ENCODE peak calls at places on chromosomes 16 and 17, in seven cellular contexts. I is transverse colon, A is ovary, F is SK-N-SH, X is stomach, S is A549, U is tibial nerve. G is an unnamed sample.
A peak's percentile ranks its signal among the peaks of the same experiment; 100 is the strongest.

GRCh38 chr17:62703776-62704380 is 76.4 kb downstream of the MRC2 start:
- DNase-seq in I (peak; percentile 76), A (peak; percentile 84), F (peak; percentile 96), X (peak; percentile 83), S (peak; percentile 64), U (peak; percentile 38), G (peak; percentile 87)

GRCh38 chr17:7971651-7972050 is 30.8 kb upstream of the GUCY2D start:
- DNase-seq in I (no peak), A (no peak), F (no peak), X (no peak), S (no peak), U (no peak), G (no peak)

GRCh38 chr16:30997000-30997886 is 12.2 kb downstream of the HSD3B7 start:
- DNase-seq in I (peak; percentile 87), A (peak; percentile 81), F (peak; percentile 97), X (peak; percentile 83), S (peak; percentile 93), U (peak; percentile 69), G (peak; percentile 95)

GRCh38 chr17:79976451-79976850 is 59.2 kb downstream of the TBC1D16 start:
- DNase-seq in I (no peak), A (peak; percentile 23), F (no peak), X (no peak), S (no peak), U (no peak), G (peak; percentile 41)

GRCh38 chr17:1978396-1978962 is 46.7 kb downstream of the RTN4RL1 start:
- DNase-seq in I (no peak), A (no peak), F (no peak), X (no peak), S (no peak), U (no peak), G (no peak)

GRCh38 chr16:23448392-23448791 is 4.6 kb downstream of the COG7 start:
- DNase-seq in I (peak; percentile 21), A (no peak), F (no peak), X (no peak), S (no peak), U (no peak), G (no peak)

GRCh38 chr16:28549301-28549899 is 4.3 kb upstream of the SGF29 start:
- DNase-seq in I (no peak), A (no peak), F (peak; percentile 41), X (no peak), S (peak; percentile 45), U (no peak), G (no peak)

GRCh38 chr16:73048292-73049050 is 543 bp upstream of the ZFHX3 start:
- DNase-seq in I (peak; percentile 67), A (peak; percentile 64), F (peak; percentile 73), X (peak; percentile 50), S (no peak), U (no peak), G (peak; percentile 87)

GRCh38 chr17:14940112-14940945 is 324.8 kb downstream of the PMP22 start:
- DNase-seq in I (no peak), A (no peak), F (no peak), X (no peak), S (no peak), U (peak; percentile 25), G (no peak)

GRCh38 chr17:76524598-76525512 is 12.7 kb downstream of the CYGB start:
- DNase-seq in I (peak; percentile 43), A (peak; percentile 77), F (no peak), X (peak; percentile 84), S (no peak), U (no peak), G (no peak)

GRCh38 chr16:85522842-85523601 is 90.1 kb upstream of the GSE1 start:
- DNase-seq in I (peak; percentile 46), A (no peak), F (no peak), X (peak; percentile 75), S (no peak), U (no peak), G (peak; percentile 83)

GRCh38 chr17:49003557-49004511 is 6.6 kb downstream of the IGF2BP1 start:
- DNase-seq in I (no peak), A (no peak), F (no peak), X (no peak), S (no peak), U (no peak), G (no peak)

GRCh38 chr17:9298135-9298534 is 276.8 kb downstream of the NTN1 start:
- DNase-seq in I (peak; percentile 37), A (no peak), F (no peak), X (no peak), S (no peak), U (no peak), G (no peak)

GRCh38 chr17:40075216-40076100 is 12.7 kb downstream of the THRA start:
- DNase-seq in I (peak; percentile 86), A (peak; percentile 76), F (peak; percentile 83), X (peak; percentile 94), S (no peak), U (peak; percentile 91), G (peak; percentile 95)
- H3K4me3 ChIP-seq in I (no peak overlapping the region), A (no peak overlapping the region), F (no peak overlapping the region), X (peak overlapping the region; percentile 21), S (peak overlapping the region; percentile 2), U (peak overlapping the region; percentile 18), G (peak overlapping the region; percentile 28)

DNA sequence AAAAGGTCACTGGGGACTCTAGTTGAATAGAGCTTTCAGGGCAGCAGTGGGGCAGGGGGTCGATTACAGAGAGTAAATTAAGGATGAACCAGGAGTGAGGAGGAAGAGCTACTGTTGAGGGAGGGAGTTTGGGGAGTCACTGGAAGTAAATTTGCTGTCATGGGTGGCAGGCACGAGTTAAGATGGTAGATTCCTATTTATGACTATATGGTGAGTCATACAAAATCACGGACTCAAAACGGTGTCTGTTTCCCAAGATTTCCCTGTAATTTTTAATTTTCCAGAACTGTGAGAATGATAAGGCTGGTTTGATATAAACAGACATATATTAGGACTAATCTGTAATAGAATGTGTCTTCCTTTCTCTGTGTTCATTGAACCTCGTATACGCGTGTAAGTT is 287.6 kb upstream of the GOT2 start:
- DNase-seq in I (no peak), A (no peak), F (no peak), X (no peak), S (peak; percentile 8), U (no peak), G (no peak)
- TF ChIP-seq CTCF in I (no peak), A (no peak), F (no peak), X (no peak), S (no peak), U (no peak), G (no peak)

GRCh38 chr16:17343028-17343427 is 127.7 kb downstream of the XYLT1 start:
- DNase-seq in I (peak; percentile 54), A (no peak), F (no peak), X (no peak), S (no peak), U (no peak), G (no peak)
- TF ChIP-seq EP300 in I (no peak), A (no peak), F (no peak), X (no peak), S (no peak), U (no peak), G (no peak)

GRCh38 chr17:30290077-30290476 is 1.7 kb downstream of the BLMH start:
- DNase-seq in I (no peak), A (no peak), F (no peak), X (no peak), S (no peak), U (no peak), G (no peak)
- H3K4me3 ChIP-seq in I (no peak overlapping the region), A (no peak overlapping the region), F (peak overlapping the region; percentile 91), X (no peak overlapping the region), S (peak overlapping the region; percentile 80), U (no peak overlapping the region), G (no peak overlapping the region)

DNA sequence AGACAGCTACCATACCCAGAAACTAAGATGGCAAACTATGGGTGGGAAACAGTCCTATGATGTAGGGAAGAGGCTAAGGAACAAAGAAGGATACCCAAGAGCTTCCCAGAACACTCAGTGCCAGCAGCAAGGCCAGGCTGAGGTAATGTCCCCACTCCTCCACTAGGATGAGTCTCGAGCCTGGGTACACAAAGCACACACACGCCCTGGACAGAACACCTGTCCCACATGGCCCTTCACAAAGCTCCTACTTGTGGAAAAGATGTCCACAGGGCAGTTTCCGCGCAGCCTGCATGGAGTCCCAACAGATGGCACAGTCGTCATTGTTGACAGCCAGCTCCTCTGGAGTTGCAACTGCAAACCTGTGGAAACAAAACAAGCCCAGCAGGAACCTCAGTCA is 23.9 kb downstream of the AMFR start:
- DNase-seq in I (no peak), A (no peak), F (peak; percentile 52), X (no peak), S (peak; percentile 48), U (no peak), G (no peak)
- TF ChIP-seq CTCF in I (no peak), A (no peak), F (peak; percentile 36), X (no peak), S (no peak), U (no peak), G (no peak)